ENCODE peak calls at places on chromosomes 3 and 15, in five cellular contexts. One of them, this sample, is unnamed.

GRCh38 chr3:195385526-195385925 is 57.3 kb downstream of the ACAP2 start:
- DNase-seq in cortex of kidney: no peak
- DNase-seq in HuH-7: no peak
- DNase-seq in NCI-H345: no peak
- DNase-seq in central memory CD8-positive, alpha-beta T cell: no peak
- DNase-seq in this sample: no peak

GRCh38 chr3:119826714-119827113 is 44.8 kb downstream of the NR1I2 start:
- DNase-seq in cortex of kidney: no peak
- DNase-seq in central memory CD8-positive, alpha-beta T cell: no peak
- DNase-seq in NCI-H345: no peak
- DNase-seq in HuH-7: no peak
- DNase-seq in this sample: no peak

GRCh38 chr3:11155341-11156025 is 1.2 kb downstream of the HRH1 start:
- DNase-seq in central memory CD8-positive, alpha-beta T cell: no peak
- DNase-seq in HuH-7: peak
- DNase-seq in NCI-H345: peak
- DNase-seq in cortex of kidney: no peak
- DNase-seq in this sample: peak

GRCh38 chr3:176651622-176652021 is 545.7 kb downstream of the TBL1XR1 start:
- DNase-seq in NCI-H345: no peak
- DNase-seq in cortex of kidney: no peak
- DNase-seq in HuH-7: no peak
- DNase-seq in central memory CD8-positive, alpha-beta T cell: no peak
- DNase-seq in this sample: no peak

GRCh38 chr15:49471733-49472132 is 48.7 kb downstream of the FGF7 start:
- DNase-seq in NCI-H345: no peak
- DNase-seq in cortex of kidney: no peak
- DNase-seq in HuH-7: no peak
- DNase-seq in central memory CD8-positive, alpha-beta T cell: no peak
- DNase-seq in this sample: no peak

GRCh38 chr3:50600841-50601591 is 10.6 kb downstream of the CISH start:
- DNase-seq in NCI-H345: peak
- DNase-seq in HuH-7: peak
- DNase-seq in central memory CD8-positive, alpha-beta T cell: peak
- DNase-seq in cortex of kidney: peak
- DNase-seq in this sample: peak

GRCh38 chr3:114879059-114880031 is 267.7 kb downstream of the ZBTB20 start:
- DNase-seq in cortex of kidney: no peak
- DNase-seq in central memory CD8-positive, alpha-beta T cell: no peak
- DNase-seq in NCI-H345: peak
- DNase-seq in HuH-7: no peak
- DNase-seq in this sample: no peak

GRCh38 chr3:173221010-173221409 is 80.0 kb upstream of the SPATA16 start:
- DNase-seq in HuH-7: no peak
- DNase-seq in central memory CD8-positive, alpha-beta T cell: no peak
- DNase-seq in cortex of kidney: no peak
- DNase-seq in NCI-H345: no peak
- DNase-seq in this sample: no peak

GRCh38 chr15:59636184-59636583 is 21.1 kb downstream of the GTF2A2 start:
- DNase-seq in cortex of kidney: no peak
- DNase-seq in NCI-H345: no peak
- DNase-seq in HuH-7: no peak
- DNase-seq in central memory CD8-positive, alpha-beta T cell: no peak
- DNase-seq in this sample: no peak

GRCh38 chr15:62877276-62877857 is 165.2 kb upstream of the TPM1 start:
- DNase-seq in NCI-H345: no peak
- DNase-seq in central memory CD8-positive, alpha-beta T cell: no peak
- DNase-seq in cortex of kidney: no peak
- DNase-seq in HuH-7: no peak
- DNase-seq in this sample: no peak

GRCh38 chr3:98735296-98735695 is 27.8 kb upstream of the ST3GAL6 start:
- DNase-seq in HuH-7: no peak
- DNase-seq in NCI-H345: no peak
- DNase-seq in central memory CD8-positive, alpha-beta T cell: no peak
- DNase-seq in cortex of kidney: no peak
- DNase-seq in this sample: no peak

GRCh38 chr3:5389057-5389456 is 201.6 kb downstream of the EDEM1 start:
- DNase-seq in NCI-H345: no peak
- DNase-seq in cortex of kidney: no peak
- DNase-seq in central memory CD8-positive, alpha-beta T cell: no peak
- DNase-seq in HuH-7: no peak
- DNase-seq in this sample: no peak

GRCh38 chr15:57060799-57061198 is 142.4 kb downstream of the TCF12 start:
- DNase-seq in central memory CD8-positive, alpha-beta T cell: no peak
- DNase-seq in NCI-H345: no peak
- DNase-seq in HuH-7: no peak
- DNase-seq in cortex of kidney: no peak
- DNase-seq in this sample: no peak

GRCh38 chr15:68372291-68372811 is 59.6 kb downstream of the ITGA11 start:
- DNase-seq in cortex of kidney: no peak
- DNase-seq in central memory CD8-positive, alpha-beta T cell: no peak
- DNase-seq in HuH-7: peak
- DNase-seq in NCI-H345: no peak
- DNase-seq in this sample: no peak

GRCh38 chr15:89018235-89018634 is 70.0 kb upstream of the ABHD2 start:
- DNase-seq in NCI-H345: no peak
- DNase-seq in central memory CD8-positive, alpha-beta T cell: no peak
- DNase-seq in cortex of kidney: no peak
- DNase-seq in HuH-7: no peak
- DNase-seq in this sample: peak

GRCh38 chr15:52337198-52337853 is 41.7 kb upstream of the MYO5C start:
- DNase-seq in central memory CD8-positive, alpha-beta T cell: no peak
- DNase-seq in HuH-7: no peak
- DNase-seq in NCI-H345: no peak
- DNase-seq in cortex of kidney: no peak
- DNase-seq in this sample: no peak

GRCh38 chr3:170848294-170848917 is 21.6 kb downstream of the RPL22L1 start:
- DNase-seq in HuH-7: no peak
- DNase-seq in cortex of kidney: no peak
- DNase-seq in NCI-H345: no peak
- DNase-seq in central memory CD8-positive, alpha-beta T cell: no peak
- DNase-seq in this sample: no peak

GRCh38 chr3:110909824-110910223 is 161.8 kb upstream of the NECTIN3 start:
- DNase-seq in HuH-7: no peak
- DNase-seq in cortex of kidney: no peak
- DNase-seq in central memory CD8-positive, alpha-beta T cell: no peak
- DNase-seq in NCI-H345: no peak
- DNase-seq in this sample: no peak

GRCh38 chr3:182116386-182116785 is 404.7 kb downstream of the SOX2 start:
- DNase-seq in HuH-7: no peak
- DNase-seq in cortex of kidney: no peak
- DNase-seq in NCI-H345: no peak
- DNase-seq in central memory CD8-positive, alpha-beta T cell: no peak
- DNase-seq in this sample: no peak

GRCh38 chr3:148036331-148036881 is 627.2 kb downstream of the ZIC1 start:
- DNase-seq in cortex of kidney: no peak
- DNase-seq in NCI-H345: no peak
- DNase-seq in HuH-7: no peak
- DNase-seq in central memory CD8-positive, alpha-beta T cell: no peak
- DNase-seq in this sample: no peak

GRCh38 chr3:41853495-41853894 is 108.4 kb downstream of the ULK4 start:
- DNase-seq in cortex of kidney: no peak
- DNase-seq in central memory CD8-positive, alpha-beta T cell: no peak
- DNase-seq in HuH-7: no peak
- DNase-seq in NCI-H345: no peak
- DNase-seq in this sample: no peak

GRCh38 chr15:60074181-60074885 is 70.2 kb downstream of the FOXB1 start:
- DNase-seq in HuH-7: no peak
- DNase-seq in cortex of kidney: no peak
- DNase-seq in central memory CD8-positive, alpha-beta T cell: no peak
- DNase-seq in NCI-H345: peak
- DNase-seq in this sample: no peak

GRCh38 chr3:197028711-197029510 is 706 bp downstream of the MELTF start:
- DNase-seq in cortex of kidney: no peak
- DNase-seq in central memory CD8-positive, alpha-beta T cell: no peak
- DNase-seq in NCI-H345: no peak
- DNase-seq in HuH-7: peak
- DNase-seq in this sample: no peak

GRCh38 chr3:6251612-6252011 is 609.3 kb upstream of the GRM7 start:
- DNase-seq in central memory CD8-positive, alpha-beta T cell: no peak
- DNase-seq in NCI-H345: no peak
- DNase-seq in HuH-7: no peak
- DNase-seq in cortex of kidney: no peak
- DNase-seq in this sample: no peak

GRCh38 chr15:62617741-62618140 is 424.8 kb upstream of the TPM1 start:
- DNase-seq in NCI-H345: no peak
- DNase-seq in central memory CD8-positive, alpha-beta T cell: no peak
- DNase-seq in cortex of kidney: no peak
- DNase-seq in HuH-7: no peak
- DNase-seq in this sample: no peak

GRCh38 chr15:60372756-60373155 is 25.0 kb downstream of the ANXA2 start:
- DNase-seq in NCI-H345: no peak
- DNase-seq in central memory CD8-positive, alpha-beta T cell: no peak
- DNase-seq in HuH-7: no peak
- DNase-seq in cortex of kidney: no peak
- DNase-seq in this sample: no peak

GRCh38 chr3:4228295-4228694 is 74.9 kb upstream of the SETMAR start:
- DNase-seq in HuH-7: no peak
- DNase-seq in NCI-H345: no peak
- DNase-seq in central memory CD8-positive, alpha-beta T cell: no peak
- DNase-seq in cortex of kidney: no peak
- DNase-seq in this sample: no peak

GRCh38 chr3:127387119-127387518 is 99.3 kb upstream of the PRR20G start:
- DNase-seq in cortex of kidney: no peak
- DNase-seq in central memory CD8-positive, alpha-beta T cell: no peak
- DNase-seq in NCI-H345: no peak
- DNase-seq in HuH-7: no peak
- DNase-seq in this sample: no peak

GRCh38 chr15:89068325-89068784 is 19.9 kb upstream of the ABHD2 start:
- DNase-seq in HuH-7: no peak
- DNase-seq in NCI-H345: no peak
- DNase-seq in cortex of kidney: no peak
- DNase-seq in central memory CD8-positive, alpha-beta T cell: no peak
- DNase-seq in this sample: peak

GRCh38 chr15:74964794-74965193 is 8.2 kb upstream of the RPP25 start:
- DNase-seq in cortex of kidney: no peak
- DNase-seq in central memory CD8-positive, alpha-beta T cell: no peak
- DNase-seq in HuH-7: no peak
- DNase-seq in NCI-H345: no peak
- DNase-seq in this sample: no peak

GRCh38 chr3:50490438-50490970 is 12.9 kb downstream of the CACNA2D2 start:
- DNase-seq in cortex of kidney: no peak
- DNase-seq in NCI-H345: no peak
- DNase-seq in HuH-7: no peak
- DNase-seq in central memory CD8-positive, alpha-beta T cell: no peak
- DNase-seq in this sample: no peak

GRCh38 chr15:89857673-89858072 is 36.1 kb downstream of the AP3S2 start:
- DNase-seq in central memory CD8-positive, alpha-beta T cell: no peak
- DNase-seq in HuH-7: peak
- DNase-seq in NCI-H345: no peak
- DNase-seq in cortex of kidney: no peak
- DNase-seq in this sample: no peak

GRCh38 chr3:179760944-179761343 is 108.1 kb downstream of the USP13 start:
- DNase-seq in cortex of kidney: no peak
- DNase-seq in central memory CD8-positive, alpha-beta T cell: no peak
- DNase-seq in HuH-7: no peak
- DNase-seq in NCI-H345: no peak
- DNase-seq in this sample: no peak

GRCh38 chr15:32682569-32682968 is 35.2 kb upstream of the GREM1 start:
- DNase-seq in NCI-H345: no peak
- DNase-seq in central memory CD8-positive, alpha-beta T cell: no peak
- DNase-seq in cortex of kidney: no peak
- DNase-seq in HuH-7: no peak
- DNase-seq in this sample: no peak

GRCh38 chr3:128415773-128416577 is 50.7 kb downstream of the DNAJB8 start:
- DNase-seq in HuH-7: no peak
- DNase-seq in central memory CD8-positive, alpha-beta T cell: no peak
- DNase-seq in NCI-H345: no peak
- DNase-seq in cortex of kidney: no peak
- DNase-seq in this sample: no peak

GRCh38 chr3:58111513-58112184 is 99.1 kb downstream of the DNASE1L3 start:
- DNase-seq in central memory CD8-positive, alpha-beta T cell: no peak
- DNase-seq in cortex of kidney: no peak
- DNase-seq in HuH-7: peak
- DNase-seq in NCI-H345: peak
- DNase-seq in this sample: no peak

This sample was measured in heart left ventricle.